ENCODE peak calls at places on chromosome 4, in four cellular contexts. L, C, E and J are unnamed samples.

GRCh38 chr4:1693131-1693896 is 9.2 kb upstream of the FAM53A start:
- DNase-seq in L (peak; percentile 58), C (peak; percentile 70), E (peak; percentile 78), J (peak; percentile 72)

GRCh38 chr4:46386570-46386969 is 3.4 kb downstream of the GABRA2 start:
- DNase-seq in L (no peak), C (no peak), E (peak; percentile 34), J (no peak)

GRCh38 chr4:27148211-27148895 is 287.7 kb downstream of the STIM2 start:
- DNase-seq in L (no peak), C (no peak), E (no peak), J (no peak)

GRCh38 chr4:169416997-169417396 is 146.2 kb upstream of the SH3RF1 start:
- DNase-seq in L (no peak), C (no peak), E (no peak), J (no peak)

GRCh38 chr4:68250151-68250930 is 4.8 kb upstream of the TMPRSS11B start:
- DNase-seq in L (no peak), C (no peak), E (no peak), J (no peak)

GRCh38 chr4:38753021-38753806 is 29.6 kb downstream of the TLR10 start:
- DNase-seq in L (peak; percentile 78), C (peak; percentile 75), E (peak; percentile 78), J (peak; percentile 87)

GRCh38 chr4:95362906-95363578 is 185.7 kb downstream of the UNC5C start:
- DNase-seq in L (no peak), C (no peak), E (peak; percentile 28), J (no peak)

GRCh38 chr4:39565925-39566630 is 38.8 kb upstream of the UGDH start:
- DNase-seq in L (no peak), C (no peak), E (no peak), J (no peak)

GRCh38 chr4:139229534-139230039 is 50.4 kb downstream of the MGARP start:
- DNase-seq in L (no peak), C (no peak), E (no peak), J (peak; percentile 49)

GRCh38 chr4:65791807-65792308 is 121.6 kb upstream of the EPHA5 start:
- DNase-seq in L (no peak), C (no peak), E (no peak), J (peak; percentile 43)